ENCODE peak calls at places on chromosomes 5 and 9, in nine cellular contexts. Z is hepatocyte, D is PC-3, G is OCI-LY7, C is MM.1S, V is SK-N-SH, T is HCT116, F is neural progenitor cell, H is GM23338. S is an unnamed sample.

GRCh38 chr5:33696413-33696812 is 195.4 kb downstream of the ADAMTS12 start:
- DNase-seq in V (no peak), D (no peak), C (no peak), Z (no peak), F (no peak), T (no peak), H (no peak), G (no peak), S (no peak)

GRCh38 chr5:106380736-106381135 is 1290.0 kb downstream of the EFNA5 start:
- DNase-seq in Z (no peak), C (no peak), F (no peak), D (peak), V (no peak), G (no peak), H (no peak), T (no peak), S (peak)

GRCh38 chr9:76810377-76810957 is 46.2 kb downstream of the PCA3 start:
- DNase-seq in F (peak), Z (peak), V (peak), C (peak), H (peak), T (peak), D (peak), G (peak), S (peak)

GRCh38 chr9:135221576-135221950 is 134.1 kb downstream of the OLFM1 start:
- DNase-seq in C (no peak), G (no peak), D (no peak), T (no peak), F (no peak), H (no peak), V (no peak), Z (no peak), S (no peak)

GRCh38 chr9:94581711-94582110 is 11.9 kb downstream of the FBP2 start:
- DNase-seq in Z (no peak), T (no peak), H (no peak), V (no peak), D (no peak), G (no peak), C (no peak), F (no peak), S (no peak)

GRCh38 chr5:158054388-158055092 is 195.6 kb upstream of the CLINT1 start:
- DNase-seq in H (no peak), F (no peak), D (peak), Z (no peak), T (no peak), G (no peak), V (peak), C (no peak), S (peak)

GRCh38 chr5:77294212-77294611 is 83.7 kb downstream of the PDE8B start:
- DNase-seq in V (no peak), F (no peak), D (no peak), Z (no peak), T (no peak), G (peak), C (no peak), H (no peak), S (no peak)

GRCh38 chr9:105475302-105475701 is 27.5 kb downstream of the FSD1L start:
- DNase-seq in C (no peak), Z (peak), G (peak), F (peak), T (no peak), H (peak), D (peak), V (no peak), S (peak)

GRCh38 chr9:33135086-33135958 is 31.8 kb downstream of the B4GALT1 start:
- DNase-seq in G (no peak), H (no peak), T (no peak), C (no peak), V (no peak), D (no peak), F (no peak), Z (no peak), S (no peak)

GRCh38 chr5:174972291-174972690 is 247.9 kb downstream of the MSX2 start:
- DNase-seq in G (no peak), V (no peak), Z (peak), C (no peak), F (no peak), D (peak), H (peak), T (no peak), S (no peak)

GRCh38 chr5:147796556-147797308 is 14.2 kb upstream of the JAKMIP2 start:
- DNase-seq in Z (no peak), D (peak), H (no peak), F (no peak), V (no peak), T (no peak), C (no peak), G (no peak), S (no peak)

GRCh38 chr5:116576043-116576713 is 1.6 kb upstream of the SEMA6A start:
- DNase-seq in V (peak), C (peak), T (peak), H (peak), G (peak), F (peak), D (peak), Z (peak), S (peak)

GRCh38 chr5:132012385-132013005 is 1.0 kb upstream of the ACSL6 start:
- DNase-seq in V (no peak), C (peak), H (peak), D (peak), Z (peak), F (peak), T (no peak), G (no peak), S (peak)

GRCh38 chr5:102713278-102713677 is 41.8 kb upstream of the PAM start:
- DNase-seq in V (no peak), H (no peak), D (no peak), F (no peak), Z (no peak), C (no peak), G (no peak), T (no peak), S (no peak)

GRCh38 chr9:123550012-123550411 is 194.0 kb downstream of the CRB2 start:
- DNase-seq in T (no peak), D (no peak), F (peak), Z (peak), C (no peak), H (no peak), V (peak), G (no peak), S (no peak)

GRCh38 chr5:130138406-130139060 is 234.3 kb downstream of the CHSY3 start:
- DNase-seq in H (no peak), G (no peak), F (no peak), Z (no peak), V (no peak), C (no peak), T (no peak), D (peak), S (peak)

GRCh38 chr9:90815183-90815943 is 13.7 kb downstream of the SYK start:
- DNase-seq in F (no peak), T (no peak), C (no peak), Z (no peak), V (no peak), H (no peak), D (no peak), G (peak), S (no peak)

GRCh38 chr9:105299190-105299854 is 54.9 kb downstream of the SLC44A1 start:
- DNase-seq in F (no peak), V (no peak), G (no peak), Z (peak), H (no peak), C (no peak), D (peak), T (no peak), S (peak)

GRCh38 chr9:69549310-69550202 is 122.6 kb downstream of the APBA1 start:
- DNase-seq in F (peak), G (peak), T (peak), C (peak), D (peak), H (peak), V (peak), Z (peak), S (peak)

GRCh38 chr5:156482816-156483215 is 155.9 kb downstream of the SGCD start:
- DNase-seq in Z (no peak), T (no peak), C (no peak), H (no peak), G (no peak), D (no peak), V (no peak), F (no peak), S (no peak)

GRCh38 chr5:159067201-159067600 is 32.5 kb downstream of the EBF1 start:
- DNase-seq in T (no peak), D (no peak), C (no peak), V (no peak), F (no peak), H (no peak), G (no peak), Z (no peak), S (no peak)

GRCh38 chr5:82886911-82887310 is 190.3 kb downstream of the TMEM167A start:
- DNase-seq in D (peak), F (no peak), G (no peak), C (no peak), H (no peak), V (no peak), Z (no peak), T (no peak), S (peak)

GRCh38 chr5:163434410-163434866 is 3.0 kb upstream of the CCNG1 start:
- DNase-seq in C (no peak), D (peak), V (no peak), H (no peak), F (no peak), Z (peak), T (no peak), G (no peak), S (no peak)

GRCh38 chr5:52864376-52864775 is 76.7 kb downstream of the ITGA1 start:
- DNase-seq in T (no peak), H (no peak), Z (no peak), D (no peak), F (no peak), V (no peak), G (no peak), C (no peak), S (peak)

GRCh38 chr9:68416891-68417570 is 60.6 kb downstream of the PGM5 start:
- DNase-seq in T (peak), D (peak), G (peak), Z (no peak), V (no peak), H (peak), C (peak), F (peak), S (peak)

GRCh38 chr5:52922384-52922783 is 66.8 kb upstream of the ITGA2 start:
- DNase-seq in F (peak), V (no peak), H (peak), T (peak), Z (peak), C (no peak), G (no peak), D (peak), S (peak)

GRCh38 chr9:631596-631995 is 209.9 kb upstream of the DMRT1 start:
- DNase-seq in H (no peak), G (no peak), D (no peak), F (no peak), Z (no peak), V (no peak), C (no peak), T (no peak), S (peak)

GRCh38 chr9:70557665-70558419 is 143.4 kb upstream of the KLF9 start:
- DNase-seq in H (no peak), D (no peak), G (no peak), C (no peak), F (no peak), V (no peak), Z (no peak), T (no peak), S (no peak)

GRCh38 chr9:126440042-126440441 is 113.4 kb downstream of the MVB12B start:
- DNase-seq in D (no peak), H (no peak), C (no peak), T (no peak), F (no peak), G (no peak), Z (no peak), V (no peak), S (no peak)

DNA sequence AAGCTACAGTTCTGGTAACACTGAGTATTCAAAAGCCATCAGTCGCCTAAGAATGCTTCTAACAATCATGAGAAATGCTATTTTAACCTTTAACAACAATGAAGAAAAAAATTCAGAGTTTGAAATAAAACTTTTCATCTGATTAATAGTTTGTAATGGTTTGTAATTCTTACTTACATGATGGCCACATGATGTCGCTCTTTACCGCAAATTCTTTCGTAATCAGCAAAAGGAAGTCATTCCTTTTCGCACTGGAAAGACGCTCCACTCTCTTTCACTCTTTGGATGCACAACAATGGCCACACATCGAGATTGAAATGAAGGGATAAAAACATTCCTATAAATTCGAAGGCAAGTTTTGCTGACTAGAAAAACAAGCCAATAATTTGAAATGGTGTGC is at the start of gene PCDHA7:
- DNase-seq in Z (no peak), F (no peak), V (no peak), H (peak), T (no peak), C (no peak), G (no peak), D (no peak), S (peak)
- TF ChIP-seq EZH2phosphoT487 in Z (no peak), F (no peak), V (no peak), H (no peak), T (no peak), C (no peak), G (no peak), D (no peak), S (no peak)

DNA sequence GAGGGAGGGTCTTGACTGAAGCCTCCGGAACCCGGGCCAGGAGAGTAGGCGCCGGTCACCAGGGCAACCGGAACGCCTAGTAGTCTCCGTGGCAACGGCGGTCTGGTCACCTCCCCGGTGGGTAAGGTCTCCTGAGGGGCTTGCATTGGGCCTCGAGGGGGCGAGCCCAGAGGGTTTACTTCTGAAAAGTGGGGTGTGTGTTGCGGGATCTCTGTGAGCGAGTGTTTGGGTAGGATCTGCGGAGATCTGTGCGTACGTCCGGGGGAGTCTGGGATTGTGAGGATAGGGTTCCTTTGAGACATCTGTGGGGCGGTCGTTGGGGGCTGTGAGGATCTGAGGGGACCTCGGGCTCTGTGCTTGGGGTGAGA is at the start of gene FAM221B:
- DNase-seq in T (no peak), V (no peak), H (peak), D (no peak), Z (peak), F (peak), C (peak), G (no peak), S (peak)
- TF ChIP-seq EZH2phosphoT487 in T (no peak), V (no peak), H (no peak), D (no peak), Z (no peak), F (no peak), C (no peak), G (no peak), S (no peak)

GRCh38 chr5:90111354-90112070 is 298.0 kb downstream of the CETN3 start:
- DNase-seq in H (no peak), D (no peak), T (no peak), C (no peak), V (no peak), F (no peak), G (no peak), Z (no peak), S (peak)
- TF ChIP-seq EZH2phosphoT487 in H (no peak), D (no peak), T (no peak), C (no peak), V (no peak), F (no peak), G (no peak), Z (no peak), S (no peak)

GRCh38 chr5:6279607-6280006 is 98.7 kb downstream of the MED10 start:
- DNase-seq in G (no peak), F (no peak), D (no peak), H (no peak), C (no peak), V (no peak), T (no peak), Z (no peak), S (no peak)
- TF ChIP-seq EZH2phosphoT487 in G (no peak), F (no peak), D (no peak), H (no peak), C (no peak), V (no peak), T (no peak), Z (no peak), S (no peak)

DNA sequence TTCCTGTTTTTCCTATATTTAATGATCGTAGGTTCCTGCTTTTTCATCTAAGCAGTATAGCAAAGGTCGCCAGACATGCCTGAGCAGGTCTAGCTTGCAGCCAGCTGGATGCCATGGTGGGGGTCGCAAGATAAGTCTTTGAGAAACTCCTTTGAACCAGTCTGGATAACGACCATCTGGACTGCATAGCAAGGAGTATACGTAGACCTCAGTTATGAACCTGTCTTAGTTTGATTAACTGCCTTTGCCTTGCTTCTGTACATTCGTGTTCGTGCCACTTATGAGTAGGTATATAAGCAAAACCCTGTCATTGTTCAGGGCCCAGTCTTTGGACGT is 8.4 kb upstream of the SPATA31E1 start:
- DNase-seq in D (no peak), T (no peak), H (no peak), Z (peak), V (no peak), G (no peak), F (no peak), C (no peak), S (no peak)
- TF ChIP-seq EZH2phosphoT487 in D (no peak), T (no peak), H (no peak), Z (no peak), V (no peak), G (no peak), F (no peak), C (no peak), S (no peak)

DNA sequence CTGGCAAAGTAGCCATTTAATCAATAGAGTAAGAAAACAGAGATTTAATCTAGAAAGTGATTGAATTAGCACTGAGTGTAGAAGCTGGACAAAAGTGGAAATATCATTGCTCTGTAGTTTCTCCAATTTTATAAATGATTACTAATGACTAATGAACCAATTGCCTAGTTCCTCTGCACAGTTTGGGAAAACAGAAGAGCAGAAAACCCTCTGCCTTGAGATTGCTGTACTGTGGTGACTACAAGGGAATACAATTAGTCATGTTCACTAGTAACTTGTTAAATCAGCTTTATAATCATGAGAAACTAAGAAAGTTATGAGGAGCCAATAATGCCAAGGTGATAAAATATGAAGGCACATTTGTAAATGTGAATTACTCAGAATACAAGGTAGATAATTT is 21.1 kb upstream of the C6 start:
- DNase-seq in F (no peak), C (no peak), D (no peak), Z (no peak), T (no peak), G (no peak), V (no peak), H (no peak), S (no peak)
- TF ChIP-seq EZH2phosphoT487 in F (no peak), C (no peak), D (no peak), Z (no peak), T (no peak), G (no peak), V (no peak), H (no peak), S (no peak)